ENCODE peak calls at places on chromosome 4, in nine cellular contexts. Y, L, Q, P, K, U, E, I and O are unnamed samples.

GRCh38 chr4:107862658-107863057 is 37.9 kb downstream of the SGMS2 start:
- DNase-seq in Y (peak), L (peak), Q (peak), P (no peak), K (peak), U (no peak), E (no peak), I (no peak), O (peak)

GRCh38 chr4:2962614-2963184 is 507 bp downstream of the NOP14 start:
- DNase-seq in Y (peak), L (peak), Q (peak), P (peak), K (peak), U (peak), E (peak), I (no peak), O (peak)

GRCh38 chr4:119750771-119751170 is 122.2 kb upstream of the PDE5A start:
- DNase-seq in Y (no peak), L (peak), Q (no peak), P (no peak), K (no peak), U (no peak), E (no peak), I (no peak), O (no peak)

GRCh38 chr4:113328514-113328913 is 279.1 kb downstream of the ANK2 start:
- DNase-seq in Y (peak), L (peak), Q (peak), P (peak), K (no peak), U (no peak), E (peak), I (peak), O (peak)

GRCh38 chr4:74133786-74134499 is 24.0 kb upstream of the MTHFD2L start:
- DNase-seq in Y (peak), L (peak), Q (peak), P (peak), K (peak), U (peak), E (peak), I (peak), O (peak)

GRCh38 chr4:3812211-3812934 is 46.2 kb downstream of the ADRA2C start:
- DNase-seq in Y (no peak), L (no peak), Q (no peak), P (no peak), K (no peak), U (no peak), E (no peak), I (no peak), O (no peak)

GRCh38 chr4:74174421-74174820 is 16.5 kb downstream of the MTHFD2L start:
- DNase-seq in Y (no peak), L (no peak), Q (no peak), P (no peak), K (no peak), U (no peak), E (no peak), I (no peak), O (no peak)

GRCh38 chr4:178784491-178784890 is 1342.3 kb upstream of the AGA start:
- DNase-seq in Y (no peak), L (no peak), Q (no peak), P (no peak), K (no peak), U (no peak), E (no peak), I (no peak), O (no peak)

GRCh38 chr4:139950568-139950967 is 203.4 kb downstream of the MAML3 start:
- DNase-seq in Y (no peak), L (peak), Q (no peak), P (no peak), K (no peak), U (peak), E (no peak), I (no peak), O (no peak)

GRCh38 chr4:24244663-24245519 is 339.5 kb downstream of the DHX15 start:
- DNase-seq in Y (no peak), L (no peak), Q (no peak), P (peak), K (no peak), U (no peak), E (no peak), I (no peak), O (peak)

GRCh38 chr4:112181358-112182000 is 36.2 kb downstream of the FAM241A start:
- DNase-seq in Y (peak), L (no peak), Q (no peak), P (no peak), K (no peak), U (no peak), E (no peak), I (no peak), O (no peak)

GRCh38 chr4:110712486-110712885 is 89.6 kb upstream of the PITX2 start:
- DNase-seq in Y (no peak), L (no peak), Q (no peak), P (no peak), K (no peak), U (no peak), E (no peak), I (no peak), O (no peak)

GRCh38 chr4:19905006-19905405 is 346.7 kb upstream of the SLIT2 start:
- DNase-seq in Y (no peak), L (no peak), Q (no peak), P (no peak), K (no peak), U (no peak), E (no peak), I (no peak), O (no peak)

GRCh38 chr4:22625301-22625700 is 67.4 kb upstream of the GBA3 start:
- DNase-seq in Y (peak), L (peak), Q (no peak), P (peak), K (no peak), U (no peak), E (no peak), I (no peak), O (peak)

GRCh38 chr4:8478801-8479744 is 38.5 kb downstream of the TRMT44 start:
- DNase-seq in Y (no peak), L (peak), Q (no peak), P (peak), K (no peak), U (no peak), E (no peak), I (no peak), O (no peak)

GRCh38 chr4:154618708-154619315 is 6.4 kb upstream of the FGG start:
- DNase-seq in Y (peak), L (peak), Q (peak), P (peak), K (peak), U (peak), E (peak), I (peak), O (peak)

GRCh38 chr4:185590982-185591381 is 55.7 kb upstream of the PDLIM3 start:
- DNase-seq in Y (no peak), L (no peak), Q (no peak), P (no peak), K (no peak), U (no peak), E (no peak), I (no peak), O (no peak)

GRCh38 chr4:40305329-40306193 is 29.6 kb upstream of the CHRNA9 start:
- DNase-seq in Y (no peak), L (no peak), Q (no peak), P (no peak), K (no peak), U (peak), E (peak), I (no peak), O (no peak)

GRCh38 chr4:164136181-164136616 is 617.7 kb upstream of the SMIM31 start:
- DNase-seq in Y (no peak), L (no peak), Q (peak), P (peak), K (peak), U (peak), E (no peak), I (no peak), O (no peak)

GRCh38 chr4:186192068-186192751 is 843 bp downstream of the CYP4V2 start:
- DNase-seq in Y (peak), L (peak), Q (peak), P (peak), K (no peak), U (peak), E (peak), I (no peak), O (peak)

GRCh38 chr4:75639124-75639695 is 8.9 kb upstream of the CDKL2 start:
- DNase-seq in Y (no peak), L (no peak), Q (no peak), P (no peak), K (no peak), U (no peak), E (no peak), I (no peak), O (no peak)

GRCh38 chr4:185914583-185915199 is 102.7 kb upstream of the SORBS2 start:
- DNase-seq in Y (no peak), L (no peak), Q (no peak), P (no peak), K (no peak), U (no peak), E (no peak), I (peak), O (no peak)

GRCh38 chr4:39521253-39521908 is 5.9 kb downstream of the UGDH start:
- DNase-seq in Y (peak), L (peak), Q (no peak), P (no peak), K (no peak), U (no peak), E (no peak), I (peak), O (no peak)

GRCh38 chr4:139243448-139244365 is 36.3 kb downstream of the MGARP start:
- DNase-seq in Y (peak), L (peak), Q (peak), P (no peak), K (no peak), U (peak), E (no peak), I (no peak), O (no peak)

GRCh38 chr4:110109455-110109854 is 89.0 kb downstream of the ELOVL6 start:
- DNase-seq in Y (no peak), L (no peak), Q (no peak), P (no peak), K (no peak), U (no peak), E (no peak), I (no peak), O (no peak)

GRCh38 chr4:124431663-124432192 is 280.8 kb downstream of the ANKRD50 start:
- DNase-seq in Y (peak), L (peak), Q (no peak), P (no peak), K (no peak), U (no peak), E (no peak), I (no peak), O (no peak)
- TF ChIP-seq EZH2phosphoT487 in Y (no peak), L (no peak), Q (no peak), P (no peak), K (no peak), U (no peak), E (no peak), I (no peak), O (no peak)

GRCh38 chr4:83516042-83516772 is 19.7 kb upstream of the GPAT3 start:
- DNase-seq in Y (peak), L (peak), Q (no peak), P (no peak), K (no peak), U (no peak), E (no peak), I (no peak), O (no peak)
- TF ChIP-seq EZH2phosphoT487 in Y (no peak), L (no peak), Q (no peak), P (no peak), K (no peak), U (no peak), E (no peak), I (no peak), O (no peak)

GRCh38 chr4:105350859-105351494 is 122.9 kb downstream of the PPA2 start:
- DNase-seq in Y (no peak), L (peak), Q (no peak), P (no peak), K (no peak), U (no peak), E (no peak), I (no peak), O (no peak)
- TF ChIP-seq EZH2phosphoT487 in Y (no peak), L (no peak), Q (no peak), P (no peak), K (no peak), U (no peak), E (no peak), I (no peak), O (no peak)

DNA sequence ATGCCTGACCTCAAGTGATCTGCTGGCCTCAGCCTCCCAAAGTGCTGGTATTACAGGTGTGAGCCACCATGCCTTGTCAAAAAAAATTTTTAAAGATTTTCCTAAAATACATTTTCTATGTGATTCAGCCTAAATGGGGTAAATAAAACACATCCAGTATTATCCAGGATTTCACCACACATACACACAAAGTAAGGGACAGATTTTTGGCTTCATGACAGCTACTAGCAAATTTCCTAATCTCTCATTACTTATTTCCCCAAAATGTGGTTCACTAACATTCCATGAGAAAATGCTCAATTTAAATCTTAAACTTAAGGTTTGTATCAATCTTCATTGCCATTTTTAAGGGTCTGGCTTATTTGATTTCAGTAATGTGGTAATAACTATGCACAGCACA is 348.5 kb upstream of the INTU start:
- DNase-seq in Y (no peak), L (no peak), Q (no peak), P (no peak), K (no peak), U (no peak), E (no peak), I (no peak), O (no peak)
- TF ChIP-seq EZH2phosphoT487 in Y (no peak), L (no peak), Q (no peak), P (no peak), K (no peak), U (no peak), E (no peak), I (no peak), O (no peak)

GRCh38 chr4:6050551-6050950 is 32.3 kb upstream of the C4orf50 start:
- DNase-seq in Y (no peak), L (no peak), Q (no peak), P (no peak), K (no peak), U (no peak), E (no peak), I (no peak), O (no peak)
- TF ChIP-seq EZH2phosphoT487 in Y (no peak), L (no peak), Q (no peak), P (no peak), K (no peak), U (no peak), E (no peak), I (no peak), O (no peak)

DNA sequence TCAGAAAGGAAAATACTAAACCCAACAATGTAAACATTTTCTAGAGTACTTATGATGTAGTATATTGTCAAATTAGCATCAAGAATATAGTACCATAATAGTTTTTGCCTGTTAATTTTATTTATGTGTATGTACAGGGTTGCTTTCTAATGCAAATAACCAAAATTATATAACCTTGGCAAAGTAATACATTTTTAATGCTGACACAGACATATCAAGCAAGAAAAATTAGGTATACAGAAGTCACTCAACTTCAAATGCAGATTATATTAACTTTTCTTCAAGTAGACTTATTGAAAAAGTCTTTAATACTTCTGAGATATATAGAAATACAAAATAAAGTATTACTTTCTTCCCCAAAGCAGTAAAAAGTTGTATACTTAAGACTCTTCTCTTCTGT is 44.3 kb downstream of the MAPK10 start:
- DNase-seq in Y (no peak), L (no peak), Q (no peak), P (no peak), K (no peak), U (no peak), E (no peak), I (no peak), O (no peak)
- TF ChIP-seq EZH2phosphoT487 in Y (no peak), L (no peak), Q (no peak), P (no peak), K (no peak), U (no peak), E (no peak), I (no peak), O (no peak)

DNA sequence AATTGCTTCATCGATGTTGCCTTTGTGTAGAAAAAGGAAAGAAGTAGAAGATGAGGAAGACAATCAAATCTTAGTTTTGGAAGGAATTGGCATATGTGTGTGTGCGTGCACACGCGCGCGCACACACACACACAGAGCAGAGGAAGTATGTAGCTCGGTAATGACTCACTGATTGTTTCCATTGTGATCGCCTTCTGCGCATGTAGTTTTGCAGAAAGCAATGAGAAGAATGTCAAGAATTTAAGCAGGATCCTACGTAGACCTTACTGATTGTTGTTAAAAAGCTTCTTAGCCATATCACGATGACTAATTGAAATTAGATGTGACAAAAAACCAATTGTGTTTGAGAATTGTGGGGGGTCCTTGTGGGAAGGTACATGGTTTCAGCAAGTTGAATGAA is 12.8 kb upstream of the LIMCH1 start:
- DNase-seq in Y (no peak), L (no peak), Q (peak), P (peak), K (peak), U (no peak), E (no peak), I (no peak), O (peak)
- TF ChIP-seq EZH2phosphoT487 in Y (no peak), L (no peak), Q (no peak), P (no peak), K (no peak), U (no peak), E (no peak), I (no peak), O (no peak)

GRCh38 chr4:26060286-26060685 is 146.3 kb downstream of the SMIM20 start:
- DNase-seq in Y (peak), L (peak), Q (no peak), P (no peak), K (no peak), U (no peak), E (no peak), I (no peak), O (no peak)
- TF ChIP-seq EZH2phosphoT487 in Y (no peak), L (no peak), Q (no peak), P (no peak), K (no peak), U (no peak), E (no peak), I (no peak), O (no peak)

DNA sequence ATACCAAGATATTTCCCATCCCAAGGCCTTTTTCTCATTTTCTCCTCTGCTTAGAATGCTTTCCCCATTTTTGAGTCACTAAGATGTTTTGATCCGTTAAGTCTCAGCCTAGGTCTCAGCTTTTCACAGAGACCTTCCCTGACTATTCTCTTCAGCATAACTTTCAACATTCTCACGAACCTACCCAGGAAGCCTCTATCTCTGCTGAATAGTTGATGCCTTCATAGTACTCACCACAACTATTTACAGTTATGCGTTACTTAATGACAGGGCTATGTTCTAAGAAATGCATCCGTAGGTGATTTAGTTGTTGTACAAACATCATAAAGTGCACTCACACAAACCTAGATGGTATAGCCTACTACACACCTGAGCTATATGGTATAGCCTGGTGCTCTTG is 64.5 kb downstream of the ARL9 start:
- DNase-seq in Y (peak), L (no peak), Q (no peak), P (no peak), K (no peak), U (no peak), E (no peak), I (no peak), O (no peak)
- TF ChIP-seq EZH2phosphoT487 in Y (no peak), L (no peak), Q (no peak), P (no peak), K (no peak), U (no peak), E (no peak), I (no peak), O (no peak)